ENCODE peak calls at places on chromosomes 1 and 21, in four cellular contexts. A is H7, O is HCEC 1CT, J is T-helper 1 cell. Q is an unnamed sample.

GRCh38 chr1:26401891-26402290 is 8.7 kb upstream of the LIN28A start:
- DNase-seq in A (no peak), O (no peak), J (no peak), Q (no peak)

GRCh38 chr1:24374891-24375786 is 38.4 kb downstream of the STPG1 start:
- DNase-seq in A (peak), O (no peak), J (no peak), Q (no peak)

GRCh38 chr1:93758842-93759515 is 77.3 kb upstream of the BCAR3 start:
- DNase-seq in A (no peak), O (peak), J (no peak), Q (no peak)

GRCh38 chr1:70071597-70071996 is 133.8 kb downstream of the LRRC40 start:
- DNase-seq in A (no peak), O (peak), J (no peak), Q (no peak)

GRCh38 chr1:226548281-226549093 is at the start of gene STUM:
- DNase-seq in A (peak), O (no peak), J (peak), Q (no peak)

GRCh38 chr1:113255728-113256347 is 134.5 kb upstream of the MAGI3 start:
- DNase-seq in A (peak), O (no peak), J (no peak), Q (no peak)

GRCh38 chr1:169160845-169161511 is 54.5 kb downstream of the ATP1B1 start:
- DNase-seq in A (no peak), O (peak), J (no peak), Q (no peak)

GRCh38 chr1:156233421-156234127 is 8.4 kb upstream of the BGLAP start:
- DNase-seq in A (no peak), O (peak), J (no peak), Q (no peak)

GRCh38 chr1:47228644-47229030 is 3.4 kb downstream of the TAL1 start:
- DNase-seq in A (no peak), O (no peak), J (no peak), Q (no peak)

GRCh38 chr21:25974937-25975336 is 195.6 kb downstream of the APP start:
- DNase-seq in A (no peak), O (no peak), J (no peak), Q (no peak)

GRCh38 chr1:32701421-32701911 is 1.1 kb downstream of the SYNC start:
- DNase-seq in A (peak), O (peak), J (no peak), Q (no peak)

GRCh38 chr1:5920201-5920600 is 72.0 kb downstream of the NPHP4 start:
- DNase-seq in A (no peak), O (no peak), J (no peak), Q (no peak)

GRCh38 chr1:3727042-3727824 is 25.0 kb upstream of the CCDC27 start:
- DNase-seq in A (peak), O (no peak), J (no peak), Q (no peak)

Q was measured in stimulated activated CD4-positive, alpha-beta T cell treated with anti-CD3 and anti-CD28 coated beads, Interleukin-12 subunit alpha, Interleukin-12 subunit beta, amount 100 ng/mL, for 24 hours.